ENCODE peak calls at places on chromosomes 2 and 18, in six cellular contexts. I, X, T, V, S and H are unnamed samples.
A peak's percentile ranks its signal among the peaks of the same experiment; 100 is the strongest.

GRCh38 chr2:1538663-1539062 is 125.4 kb downstream of the TPO start:
- DNase-seq in I (no peak), T (no peak), V (no peak), S (no peak), X (peak; percentile 25), H (no peak)

GRCh38 chr18:79560042-79560860 is 119.4 kb upstream of the CTDP1 start:
- DNase-seq in I (no peak), X (no peak), V (peak; percentile 27), S (peak; percentile 56), T (no peak), H (no peak)

GRCh38 chr2:232880764-232881351 is 10.8 kb downstream of the SNORC start:
- DNase-seq in S (no peak), V (no peak), I (no peak), T (peak; percentile 38), X (no peak), H (no peak)

GRCh38 chr2:219149667-219150066 is 10.9 kb downstream of the NHEJ1 start:
- DNase-seq in X (peak; percentile 62), S (no peak), T (no peak), V (no peak), I (no peak), H (no peak)

GRCh38 chr2:176830362-176830761 is 382.2 kb upstream of the HNRNPA3 start:
- DNase-seq in X (peak; percentile 12), S (no peak), I (no peak), T (no peak), V (no peak), H (no peak)

GRCh38 chr2:158740127-158740526 is 55.0 kb upstream of the DAPL1 start:
- DNase-seq in X (no peak), V (no peak), S (no peak), I (no peak), T (no peak), H (no peak)

GRCh38 chr2:218060950-218061660 is 7.9 kb upstream of the RUFY4 start:
- DNase-seq in S (no peak), X (no peak), I (no peak), V (no peak), T (no peak), H (no peak)

GRCh38 chr2:15968280-15969178 is 28.2 kb downstream of the MYCN start:
- DNase-seq in T (no peak), I (no peak), S (no peak), X (no peak), V (no peak), H (no peak)

GRCh38 chr18:57898506-57899124 is 95.5 kb upstream of the ATP8B1 start:
- DNase-seq in T (no peak), S (no peak), X (no peak), I (no peak), V (no peak), H (no peak)

GRCh38 chr2:240999001-240999791 is 778 bp downstream of the SNED1 start:
- DNase-seq in S (peak; percentile 76), I (peak; percentile 52), T (peak; percentile 80), V (peak; percentile 77), X (no peak), H (no peak)

GRCh38 chr2:65112630-65113029 is 17.3 kb downstream of the RAB1A start:
- DNase-seq in S (no peak), I (no peak), X (no peak), V (no peak), T (no peak), H (no peak)

GRCh38 chr2:155442088-155442487 is 743.6 kb downstream of the KCNJ3 start:
- DNase-seq in S (no peak), I (no peak), X (no peak), V (no peak), T (no peak), H (no peak)

GRCh38 chr2:148124271-148124670 is 103.4 kb downstream of the MBD5 start:
- DNase-seq in S (no peak), V (no peak), T (no peak), X (no peak), I (no peak), H (no peak)

GRCh38 chr2:73104933-73105332 is 7.8 kb downstream of the RAB11FIP5 start:
- DNase-seq in V (peak; percentile 6), S (peak; percentile 1), I (no peak), X (no peak), T (no peak), H (no peak)

GRCh38 chr2:206736935-206737334 is 18.7 kb upstream of the DYTN start:
- DNase-seq in X (no peak), S (no peak), V (no peak), T (no peak), I (no peak), H (no peak)

GRCh38 chr2:202910687-202911086 is 786 bp downstream of the WDR12 start:
- DNase-seq in I (no peak), S (no peak), T (no peak), V (no peak), X (no peak), H (no peak)

GRCh38 chr2:49294225-49294624 is 139.9 kb upstream of the FSHR start:
- DNase-seq in X (no peak), I (no peak), T (no peak), S (no peak), V (no peak), H (no peak)

GRCh38 chr2:191946471-191947182 is 99.7 kb upstream of the CAVIN2 start:
- DNase-seq in V (no peak), X (no peak), I (no peak), S (no peak), T (no peak), H (no peak)

GRCh38 chr2:179932786-179933185 is 71.4 kb upstream of the ZNF385B start:
- DNase-seq in T (no peak), I (no peak), S (peak; percentile 65), X (no peak), V (no peak), H (no peak)

GRCh38 chr2:59449264-59449663 is 1104.2 kb downstream of the BCL11A start:
- DNase-seq in X (no peak), I (no peak), S (no peak), T (no peak), V (no peak), H (no peak)

GRCh38 chr18:11004294-11004693 is 145.1 kb downstream of the PIEZO2 start:
- DNase-seq in V (no peak), X (no peak), S (no peak), T (no peak), I (no peak), H (no peak)

GRCh38 chr18:51082571-51083264 is 52.7 kb downstream of the SMAD4 start:
- DNase-seq in T (no peak), S (no peak), I (no peak), X (no peak), V (no peak), H (no peak)

GRCh38 chr2:80328033-80328635 is 23.6 kb upstream of the LRRTM1 start:
- DNase-seq in I (no peak), X (no peak), T (no peak), S (no peak), V (no peak), H (no peak)

GRCh38 chr2:121910139-121910538 is 154.7 kb downstream of the TSN start:
- DNase-seq in S (no peak), I (no peak), V (no peak), T (no peak), X (no peak), H (no peak)

GRCh38 chr2:240839152-240840143 is 19.4 kb upstream of the KIF1A start:
- DNase-seq in T (no peak), S (no peak), V (no peak), I (no peak), X (no peak), H (no peak)

GRCh38 chr2:17879137-17879912 is 858 bp downstream of the KCNS3 start:
- DNase-seq in S (peak; percentile 77), X (no peak), I (peak; percentile 87), T (peak; percentile 89), V (peak; percentile 72), H (no peak)
- H3K27ac ChIP-seq in S (peak overlapping the region; percentile 77), X (no peak overlapping the region), I (no peak overlapping the region), T (peak overlapping the region; percentile 80), V (peak overlapping the region; percentile 55), H (peak overlapping the region; percentile 23)

DNA sequence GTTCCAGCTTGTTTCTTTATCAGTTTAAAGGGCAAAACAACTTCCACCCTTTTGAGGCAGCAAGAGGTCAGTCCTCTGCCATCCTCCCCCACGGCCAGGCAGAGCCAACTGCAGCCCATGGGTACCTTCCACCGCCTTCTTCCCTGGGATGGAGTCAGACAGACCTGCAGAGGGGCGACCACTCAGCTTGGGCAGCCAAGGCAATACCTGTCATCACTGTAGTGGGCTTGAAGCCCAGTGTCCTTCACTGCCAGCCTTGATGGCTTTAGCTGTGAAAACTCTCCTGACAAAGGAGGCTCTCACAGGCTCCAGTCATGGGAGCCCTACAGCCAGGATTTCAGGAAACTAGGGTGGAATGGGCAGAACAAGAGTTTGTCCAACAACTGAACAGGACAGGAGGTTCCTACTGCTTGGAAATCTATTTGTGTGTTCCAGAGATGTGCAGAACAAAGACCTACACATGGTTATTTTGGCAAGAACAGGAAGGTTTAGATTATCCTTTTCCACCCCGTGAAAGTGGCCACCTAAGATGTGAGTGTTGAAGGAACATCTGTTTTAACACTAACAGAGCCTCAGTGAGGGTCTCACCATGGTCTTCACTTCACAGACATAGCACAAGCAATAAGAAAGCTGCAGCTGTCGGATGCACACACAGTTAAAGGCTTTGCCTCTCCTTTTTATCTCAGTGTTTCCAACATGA is 93.9 kb upstream of the RMDN2 start:
- DNase-seq in T (no peak), S (no peak), V (no peak), I (no peak), X (no peak), H (no peak)
- H3K27ac ChIP-seq in T (no peak overlapping the region), S (peak overlapping the region; percentile 3), V (no peak overlapping the region), I (no peak overlapping the region), X (no peak overlapping the region), H (no peak overlapping the region)

DNA sequence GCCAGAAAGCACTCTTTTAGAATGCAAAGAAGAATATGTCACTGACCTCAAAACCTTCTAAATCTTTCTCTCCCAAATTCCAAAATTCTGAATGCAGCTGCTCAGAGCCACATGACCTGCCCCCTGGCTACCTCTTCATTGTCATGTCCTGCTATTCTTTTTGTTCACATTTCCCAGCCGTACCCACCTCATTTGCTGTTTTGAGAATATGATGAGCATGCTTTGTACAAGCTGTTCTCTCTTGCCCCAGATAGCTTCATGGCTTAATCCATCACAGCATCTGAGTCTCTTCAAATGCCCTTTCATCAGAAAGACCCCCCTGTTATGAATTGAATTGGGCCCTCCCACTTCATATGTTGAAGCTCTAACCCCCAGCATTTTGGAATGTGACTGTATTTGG is 214.3 kb downstream of the KCNS3 start:
- DNase-seq in T (no peak), V (no peak), X (no peak), I (no peak), S (no peak), H (no peak)
- H3K27ac ChIP-seq in T (no peak overlapping the region), V (no peak overlapping the region), X (no peak overlapping the region), I (no peak overlapping the region), S (no peak overlapping the region), H (no peak overlapping the region)

DNA sequence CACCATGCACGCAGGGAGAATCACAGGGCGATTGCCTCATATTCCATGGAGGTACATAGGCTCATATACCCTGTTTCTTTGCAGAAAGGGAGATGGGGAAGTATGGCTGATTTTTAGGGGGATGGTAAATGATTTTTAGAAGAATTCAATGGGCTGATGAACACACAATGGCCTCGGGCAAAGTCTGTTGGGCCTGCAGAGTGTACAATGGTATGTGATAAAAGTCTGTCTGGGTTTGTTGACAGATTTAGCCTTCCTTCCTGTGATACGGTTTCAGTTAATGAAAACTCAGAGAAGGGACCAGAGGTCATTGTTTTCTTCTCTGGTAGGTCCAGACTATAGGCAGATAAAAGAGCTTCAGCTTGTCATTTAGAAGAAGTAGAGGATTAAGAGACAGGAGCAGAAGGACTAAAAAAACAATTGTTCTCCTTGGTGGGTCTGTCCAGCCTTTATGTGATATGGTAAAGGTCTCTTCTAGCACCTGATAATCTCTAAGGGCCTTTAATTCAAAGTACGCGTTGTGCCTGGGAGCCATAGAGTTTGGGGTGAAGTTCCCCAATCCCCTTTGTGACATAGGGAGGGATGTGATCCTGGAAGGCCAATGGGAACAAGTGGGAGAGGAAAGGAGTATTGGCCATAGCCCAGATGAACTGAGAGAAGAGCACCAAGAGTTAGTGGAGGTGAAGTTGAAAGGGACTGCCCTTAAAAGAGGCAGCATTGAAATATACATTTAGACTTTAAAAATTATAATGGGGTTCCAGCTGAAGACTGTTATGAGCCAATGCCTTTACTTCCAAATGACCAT is 107.5 kb upstream of the SERPINE2 start:
- DNase-seq in X (peak; percentile 99), T (no peak), I (peak; percentile 54), V (no peak), S (no peak), H (no peak)
- H3K27ac ChIP-seq in X (peak overlapping the region; percentile 93), T (no peak overlapping the region), I (peak overlapping the region; percentile 34), V (no peak overlapping the region), S (no peak overlapping the region), H (no peak overlapping the region)